ENCODE peak calls at places on chromosomes 6 and 20, in ten cellular contexts. T is foreskin fibroblast, N is hepatocyte, O is A673, G is GM23248, Y is WERI-Rb-1, S is left ventricle myocardium inferior, A is SJCRH30, C is lung, Q is uterus. B is an unnamed sample.

GRCh38 chr6:36813526-36813925 is 25.7 kb downstream of the CPNE5 start:
- DNase-seq in T (no peak), N (no peak), O (no peak), G (no peak), Y (no peak), S (no peak), A (no peak), C (no peak), Q (no peak), B (no peak)

GRCh38 chr6:42368156-42368555 is 83.6 kb downstream of the TRERF1 start:
- DNase-seq in T (no peak), N (no peak), O (no peak), G (no peak), Y (no peak), S (no peak), A (no peak), C (no peak), Q (no peak), B (no peak)

GRCh38 chr6:36599791-36600209 is 5.6 kb downstream of the SRSF3 start:
- DNase-seq in T (peak), N (peak), O (peak), G (peak), Y (peak), S (no peak), A (no peak), C (no peak), Q (no peak), B (no peak)

GRCh38 chr6:97294451-97294850 is 11.4 kb upstream of the MMS22L start:
- DNase-seq in T (peak), N (no peak), O (no peak), G (peak), Y (no peak), S (no peak), A (no peak), C (no peak), Q (no peak), B (no peak)

GRCh38 chr20:38706482-38706881 is 17.8 kb upstream of the SLC32A1 start:
- DNase-seq in T (no peak), N (no peak), O (no peak), G (no peak), Y (peak), S (no peak), A (no peak), C (no peak), Q (no peak), B (no peak)

GRCh38 chr20:31698803-31699718 is 23.6 kb downstream of the BCL2L1 start:
- DNase-seq in T (peak), N (peak), O (no peak), G (peak), Y (peak), S (no peak), A (peak), C (peak), Q (peak), B (peak)

GRCh38 chr20:38181207-38181693 is 16.2 kb upstream of the TGM2 start:
- DNase-seq in T (no peak), N (no peak), O (no peak), G (no peak), Y (no peak), S (no peak), A (peak), C (no peak), Q (no peak), B (no peak)

GRCh38 chr6:38179300-38179699 is 359.8 kb downstream of the ZFAND3 start:
- DNase-seq in T (no peak), N (no peak), O (no peak), G (no peak), Y (peak), S (no peak), A (no peak), C (no peak), Q (no peak), B (no peak)

GRCh38 chr6:32436995-32437836 is 2.5 kb upstream of the HLA-DRA start:
- DNase-seq in T (peak), N (no peak), O (no peak), G (peak), Y (no peak), S (no peak), A (no peak), C (no peak), Q (no peak), B (no peak)

GRCh38 chr6:72974276-72974675 is 251.0 kb downstream of the KHDC1L start:
- DNase-seq in T (no peak), N (no peak), O (no peak), G (no peak), Y (no peak), S (no peak), A (no peak), C (no peak), Q (peak), B (no peak)

GRCh38 chr20:49516916-49517315 is 34.4 kb upstream of the KCNB1 start:
- DNase-seq in T (no peak), N (no peak), O (no peak), G (no peak), Y (peak), S (no peak), A (no peak), C (no peak), Q (no peak), B (no peak)
- H3K4me3 ChIP-seq in T (no peak), N (no peak), O (no peak), G (no peak), Y (no peak), S (no peak), A (no peak), C (no peak), Q (no peak), B (no peak)

GRCh38 chr20:58992911-58993310 is 11.9 kb downstream of the NELFCD start:
- DNase-seq in T (no peak), N (no peak), O (no peak), G (no peak), Y (no peak), S (no peak), A (no peak), C (no peak), Q (no peak), B (no peak)

GRCh38 chr20:58991720-58992119 is 10.7 kb downstream of the NELFCD start:
- DNase-seq in T (no peak), N (no peak), O (no peak), G (no peak), Y (no peak), S (no peak), A (no peak), C (no peak), Q (no peak), B (peak)

GRCh38 chr20:58995461-58996225 is 11.4 kb downstream of the CTSZ start:
- DNase-seq in T (no peak), N (peak), O (no peak), G (no peak), Y (no peak), S (no peak), A (no peak), C (no peak), Q (no peak), B (peak)

GRCh38 chr20:58994390-58995159 is 12.5 kb downstream of the CTSZ start:
- DNase-seq in T (no peak), N (no peak), O (no peak), G (no peak), Y (no peak), S (no peak), A (no peak), C (no peak), Q (no peak), B (no peak)

GRCh38 chr20:58993332-58994248 is 12.5 kb downstream of the NELFCD start:
- DNase-seq in T (no peak), N (no peak), O (no peak), G (no peak), Y (no peak), S (no peak), A (peak), C (no peak), Q (peak), B (no peak)
- H3K4me3 ChIP-seq in T (no peak), N (no peak), O (no peak), G (no peak), Y (no peak), S (no peak), A (no peak), C (no peak), Q (no peak), B (no peak)

DNA sequence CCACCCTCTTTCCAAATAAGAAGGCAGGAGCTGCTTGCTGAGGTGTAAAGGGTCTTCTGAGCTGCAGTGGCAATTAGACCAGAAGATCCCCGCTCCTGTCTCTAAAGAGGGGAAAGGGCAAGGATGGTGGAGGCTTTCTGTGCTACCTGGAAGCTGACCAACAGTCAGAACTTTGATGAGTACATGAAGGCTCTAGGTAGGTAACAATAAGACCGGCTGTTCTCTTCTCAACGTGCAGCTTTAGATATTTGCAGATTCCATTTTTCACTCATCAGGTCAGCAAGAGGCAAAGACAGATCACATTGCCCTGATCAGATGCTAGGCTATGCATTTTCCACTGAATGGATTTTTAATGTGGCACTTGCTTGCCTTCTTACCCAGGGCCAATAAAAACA is at the start of gene FABP7:
- DNase-seq in T (no peak), N (no peak), O (no peak), G (no peak), Y (no peak), S (no peak), A (no peak), C (no peak), Q (no peak), B (no peak)
- H3K4me3 ChIP-seq in T (no peak), N (no peak), O (no peak), G (no peak), Y (no peak), S (no peak), A (no peak), C (no peak), Q (no peak), B (no peak)

GRCh38 chr6:131132360-131132759 is 2.9 kb upstream of the AKAP7 start:
- DNase-seq in T (no peak), N (no peak), O (peak), G (no peak), Y (no peak), S (no peak), A (peak), C (no peak), Q (no peak), B (no peak)

GRCh38 chr6:131136021-131136847 is 967 bp downstream of the AKAP7 start:
- DNase-seq in T (peak), N (peak), O (peak), G (peak), Y (no peak), S (no peak), A (no peak), C (no peak), Q (peak), B (peak)

GRCh38 chr6:131134950-131135243 is 370 bp upstream of the AKAP7 start:
- DNase-seq in T (no peak), N (no peak), O (no peak), G (no peak), Y (no peak), S (no peak), A (no peak), C (no peak), Q (no peak), B (no peak)

GRCh38 chr6:131135244-131136020 is at the start of gene AKAP7:
- DNase-seq in T (peak), N (peak), O (peak), G (peak), Y (peak), S (peak), A (peak), C (peak), Q (peak), B (peak)

GRCh38 chr6:131134220-131134831 is 941 bp upstream of the AKAP7 start:
- DNase-seq in T (no peak), N (no peak), O (no peak), G (peak), Y (no peak), S (no peak), A (no peak), C (no peak), Q (no peak), B (no peak)
- H3K4me3 ChIP-seq in T (peak), N (no peak), O (peak), G (peak), Y (no peak), S (peak), A (peak), C (no peak), Q (peak), B (peak)

GRCh38 chr6:104682722-104683643 is 176.7 kb downstream of the HACE1 start:
- DNase-seq in T (peak), N (peak), O (peak), G (peak), Y (peak), S (peak), A (peak), C (peak), Q (no peak), B (peak)
- H3K4me3 ChIP-seq in T (no peak), N (no peak), O (no peak), G (no peak), Y (no peak), S (no peak), A (no peak), C (no peak), Q (no peak), B (no peak)

GRCh38 chr6:80335061-80335660 is 228.7 kb downstream of the BCKDHB start:
- DNase-seq in T (peak), N (no peak), O (peak), G (peak), Y (no peak), S (no peak), A (no peak), C (no peak), Q (no peak), B (no peak)
- H3K4me3 ChIP-seq in T (peak), N (no peak), O (peak), G (peak), Y (no peak), S (peak), A (peak), C (no peak), Q (peak), B (no peak)

GRCh38 chr20:57545927-57546662 is 14.8 kb upstream of the PCK1 start:
- DNase-seq in T (no peak), N (no peak), O (no peak), G (no peak), Y (no peak), S (no peak), A (no peak), C (no peak), Q (no peak), B (no peak)
- H3K4me3 ChIP-seq in T (no peak), N (no peak), O (no peak), G (no peak), Y (no peak), S (no peak), A (no peak), C (no peak), Q (no peak), B (no peak)

DNA sequence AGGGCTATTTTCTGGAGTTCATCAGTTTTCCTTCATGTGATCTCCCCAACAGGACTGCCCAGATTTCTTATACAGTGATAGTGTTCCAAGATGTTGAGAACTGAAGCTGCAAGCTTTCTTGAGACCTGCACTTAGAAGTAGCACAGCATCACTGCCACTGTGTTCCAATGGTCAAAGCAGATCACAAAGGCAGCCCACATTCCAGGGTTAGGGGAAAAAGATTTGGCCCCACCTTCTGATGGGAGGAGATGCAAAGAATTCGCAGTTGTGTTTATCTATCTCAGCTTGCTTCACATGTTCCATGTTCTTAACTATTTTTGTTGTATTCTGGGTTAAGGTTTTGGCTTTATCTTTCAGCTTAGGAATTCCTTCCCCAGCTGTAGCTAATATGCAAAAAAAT is 78.2 kb downstream of the GPX5 start:
- DNase-seq in T (no peak), N (no peak), O (no peak), G (no peak), Y (no peak), S (no peak), A (no peak), C (no peak), Q (no peak), B (no peak)
- H3K4me3 ChIP-seq in T (no peak), N (no peak), O (no peak), G (no peak), Y (no peak), S (no peak), A (no peak), C (no peak), Q (no peak), B (no peak)

GRCh38 chr20:40072907-40073306 is 616.1 kb downstream of the MAFB start:
- DNase-seq in T (no peak), N (no peak), O (no peak), G (no peak), Y (no peak), S (no peak), A (no peak), C (no peak), Q (no peak), B (no peak)

DNA sequence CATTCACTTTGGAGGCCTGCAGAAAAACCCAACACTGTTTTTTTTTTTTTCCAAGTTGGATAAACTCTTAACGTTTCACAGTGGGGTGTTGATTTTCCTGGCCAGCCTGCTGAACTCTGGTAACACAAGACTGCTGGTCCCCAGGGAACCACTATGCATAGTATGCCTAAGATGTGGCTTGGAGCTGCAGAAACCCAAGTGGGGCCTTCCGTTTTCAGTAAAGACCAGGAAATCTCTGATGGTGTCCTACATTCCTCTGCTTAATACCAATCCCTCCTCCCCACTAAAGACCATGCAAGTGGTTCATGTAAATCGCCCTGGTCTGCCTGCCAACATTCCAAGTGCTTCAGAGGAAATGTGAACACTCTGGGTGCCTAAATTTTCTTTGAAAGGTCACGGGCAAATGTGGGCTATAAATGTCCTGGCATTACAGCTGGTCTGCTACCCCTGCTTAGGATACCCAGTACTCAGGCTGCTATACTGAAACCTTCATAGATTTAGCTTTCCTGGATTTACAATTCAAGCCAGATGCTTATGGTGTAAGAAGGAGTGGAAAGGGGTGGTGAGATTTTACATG is 615.4 kb downstream of the MAFB start:
- DNase-seq in T (no peak), N (peak), O (peak), G (peak), Y (no peak), S (no peak), A (peak), C (no peak), Q (no peak), B (no peak)
- H3K4me3 ChIP-seq in T (no peak), N (no peak), O (no peak), G (no peak), Y (no peak), S (no peak), A (no peak), C (no peak), Q (no peak), B (no peak)

B was measured in HepG2.